ENCODE peak calls at places on chromosome X, in five cellular contexts. Z is HFFc6, F is dermis microvascular lymphatic vessel endothelial cell, M is GM04504, A is posterior cingulate gyrus. S is an unnamed sample.

GRCh38 chrX:70132244-70132643 is 1.0 kb upstream of the IGBP1 start:
- DNase-seq in F (no peak), Z (no peak), M (no peak), A (no peak), S (no peak)

GRCh38 chrX:86910602-86911311 is 606.8 kb upstream of the KLHL4 start:
- DNase-seq in M (no peak), F (no peak), Z (no peak), A (no peak), S (no peak)

GRCh38 chrX:139204903-139205667 is 325.5 kb upstream of the F9 start:
- DNase-seq in Z (no peak), M (no peak), F (peak; percentile 64), A (no peak), S (no peak)

GRCh38 chrX:72621163-72621562 is 48.5 kb upstream of the HDAC8 start:
- DNase-seq in A (no peak), Z (no peak), M (no peak), F (no peak), S (no peak)

GRCh38 chrX:63350551-63350950 is 581 bp downstream of the SPIN4 start:
- DNase-seq in F (no peak), M (peak; percentile 1), Z (no peak), A (peak; percentile 19), S (peak; percentile 6)

GRCh38 chrX:140091276-140091886 is 126.1 kb upstream of the CXorf66 start:
- DNase-seq in A (peak; percentile 47), Z (no peak), F (no peak), M (no peak), S (no peak)

GRCh38 chrX:134676440-134676839 is 18.2 kb upstream of the PLAC1 start:
- DNase-seq in F (no peak), M (no peak), Z (peak; percentile 64), A (no peak), S (no peak)

GRCh38 chrX:55127692-55128091 is 38.9 kb downstream of the PAGE2 start:
- DNase-seq in A (no peak), M (no peak), F (no peak), Z (no peak), S (no peak)

GRCh38 chrX:154779261-154779660 is 16.6 kb downstream of the DKC1 start:
- DNase-seq in A (no peak), Z (peak; percentile 55), M (no peak), F (no peak), S (no peak)

GRCh38 chrX:1468250-1468772 is 15.6 kb upstream of the ASMTL start:
- DNase-seq in F (no peak), A (no peak), Z (peak; percentile 59), M (peak; percentile 16), S (no peak)

GRCh38 chrX:123884809-123885408 is 25.1 kb downstream of the XIAP start:
- DNase-seq in M (no peak), A (no peak), Z (peak; percentile 41), F (peak; percentile 53), S (peak; percentile 31)

GRCh38 chrX:134551365-134552095 is 91.6 kb downstream of the HPRT1 start:
- DNase-seq in Z (peak; percentile 37), A (no peak), F (no peak), M (no peak), S (no peak)

GRCh38 chrX:107753186-107753585 is 22.4 kb downstream of the TSC22D3 start:
- DNase-seq in Z (no peak), A (no peak), F (no peak), M (no peak), S (no peak)

GRCh38 chrX:49754238-49754857 is 58.6 kb upstream of the PAGE1 start:
- DNase-seq in F (peak; percentile 14), Z (no peak), A (peak; percentile 23), M (no peak), S (peak; percentile 24)

GRCh38 chrX:9816094-9816700 is 30.0 kb downstream of the SHROOM2 start:
- DNase-seq in F (no peak), A (no peak), Z (no peak), M (no peak), S (no peak)

GRCh38 chrX:65874765-65875164 is 165.1 kb downstream of the VSIG4 start:
- DNase-seq in M (no peak), Z (no peak), F (no peak), A (no peak), S (no peak)

GRCh38 chrX:67587946-67588624 is 44.3 kb downstream of the AR start:
- DNase-seq in A (no peak), F (no peak), Z (no peak), M (no peak), S (no peak)

GRCh38 chrX:77398341-77398740 is 48.8 kb upstream of the FGF16 start:
- DNase-seq in F (no peak), M (no peak), A (no peak), Z (no peak), S (no peak)

GRCh38 chrX:81489987-81490386 is 288.1 kb downstream of the SH3BGRL start:
- DNase-seq in Z (no peak), A (no peak), M (no peak), F (no peak), S (no peak)

GRCh38 chrX:131217878-131218486 is 71.1 kb downstream of the IGSF1 start:
- DNase-seq in M (no peak), Z (no peak), A (no peak), F (no peak), S (peak; percentile 1)

GRCh38 chrX:143634701-143635442 is 1.0 kb downstream of the SLITRK4 start:
- DNase-seq in Z (no peak), F (no peak), A (peak; percentile 9), M (no peak), S (no peak)

GRCh38 chrX:136708348-136708747 is 60.4 kb downstream of the CD40LG start:
- DNase-seq in F (no peak), Z (no peak), A (no peak), M (no peak), S (no peak)

GRCh38 chrX:39152106-39152649 is 350.9 kb downstream of the MID1IP1 start:
- DNase-seq in F (no peak), M (no peak), A (peak; percentile 28), Z (no peak), S (no peak)

GRCh38 chrX:49164589-49165360 is 2.2 kb downstream of the MAGIX start:
- DNase-seq in F (no peak), M (no peak), A (no peak), Z (no peak), S (no peak)

GRCh38 chrX:32525234-32525633 is 686.1 kb downstream of the DMD start:
- DNase-seq in M (no peak), Z (no peak), A (no peak), F (no peak), S (no peak)

GRCh38 chrX:101550362-101550761 is at the start of gene ARMCX1:
- DNase-seq in M (peak; percentile 50), A (peak; percentile 60), F (peak; percentile 81), Z (peak; percentile 59), S (no peak)

GRCh38 chrX:39576081-39576701 is 521.6 kb downstream of the BCOR start:
- DNase-seq in M (no peak), F (no peak), Z (no peak), A (peak; percentile 48), S (no peak)

GRCh38 chrX:1178580-1179057 is 33.8 kb downstream of the CRLF2 start:
- DNase-seq in M (no peak), A (no peak), F (no peak), Z (peak; percentile 68), S (no peak)

GRCh38 chrX:155262970-155263754 is 1.1 kb downstream of the RAB39B start:
- DNase-seq in Z (no peak), M (no peak), A (no peak), F (no peak), S (no peak)

GRCh38 chrX:119004920-119005524 is 30.6 kb downstream of the LONRF3 start:
- DNase-seq in A (peak; percentile 54), Z (peak; percentile 16), F (peak; percentile 12), M (peak; percentile 7), S (peak; percentile 12)

GRCh38 chrX:12701625-12702024 is 89.6 kb upstream of the PRPS2 start:
- DNase-seq in A (peak; percentile 17), M (peak; percentile 17), Z (peak; percentile 27), F (peak; percentile 47), S (peak; percentile 37)

GRCh38 chrX:24125028-24125612 is 24.4 kb upstream of the ZFX start:
- DNase-seq in Z (no peak), M (no peak), A (no peak), F (no peak), S (no peak)

GRCh38 chrX:107654778-107655761 is 26.8 kb downstream of the PRPS1 start:
- DNase-seq in A (peak; percentile 44), Z (peak; percentile 93), M (peak; percentile 67), F (peak; percentile 24), S (peak; percentile 33)

GRCh38 chrX:135315864-135316263 is 6.6 kb downstream of the ETDC start:
- DNase-seq in Z (no peak), F (no peak), A (no peak), M (no peak), S (no peak)

GRCh38 chrX:56802921-56803848 is 74.1 kb downstream of the NBDY start:
- DNase-seq in F (peak; percentile 86), M (peak; percentile 73), Z (no peak), A (peak; percentile 76), S (peak; percentile 39)

GRCh38 chrX:45767021-45767491 is 566.4 kb upstream of the DIPK2B start:
- DNase-seq in Z (peak; percentile 56), F (no peak), M (no peak), A (no peak), S (no peak)

GRCh38 chrX:101219840-101220191 is 230 bp downstream of the DRP2 start:
- DNase-seq in M (no peak), A (no peak), F (no peak), Z (peak; percentile 2), S (no peak)

GRCh38 chrX:38276089-38276488 is 51.2 kb downstream of the RPGR start:
- DNase-seq in Z (no peak), M (no peak), A (no peak), F (no peak), S (no peak)

GRCh38 chrX:75211976-75212375 is 55.9 kb upstream of the ABCB7 start:
- DNase-seq in Z (no peak), F (no peak), M (no peak), A (no peak), S (no peak)